ENCODE peak calls at places on chromosomes 16 and 17, in five cellular contexts. U is neuronal stem cell; V is epithelial cell of esophagus; B is kidney epithelial cell; N is CD4-positive, alpha-beta memory T cell. L is an unnamed sample.
A peak's percentile ranks its signal among the peaks of the same experiment; 100 is the strongest.

GRCh38 chr16:26772503-26772902 is 294.2 kb upstream of the C16orf82 start:
- DNase-seq in U (no peak), V (peak; percentile 1), B (no peak), N (no peak), L (no peak)

GRCh38 chr16:57699899-57700298 is 5.3 kb downstream of the DRC7 start:
- DNase-seq in U (no peak), V (no peak), B (no peak), N (no peak), L (no peak)

GRCh38 chr16:15857779-15858560 is 1.1 kb upstream of the MYH11 start:
- DNase-seq in U (peak; percentile 9), V (peak; percentile 17), B (no peak), N (no peak), L (peak; percentile 29)

GRCh38 chr17:57600092-57600491 is 145.0 kb downstream of the CCDC182 start:
- DNase-seq in U (no peak), V (no peak), B (no peak), N (peak; percentile 52), L (no peak)

GRCh38 chr17:29603109-29603674 is 10.3 kb downstream of the ANKRD13B start:
- DNase-seq in U (no peak), V (no peak), B (no peak), N (no peak), L (no peak)

GRCh38 chr16:24273511-24273910 is 17.4 kb downstream of the CACNG3 start:
- DNase-seq in U (no peak), V (peak; percentile 18), B (no peak), N (no peak), L (no peak)

GRCh38 chr17:10790491-10791401 is 13.2 kb downstream of the TMEM238L start:
- DNase-seq in U (no peak), V (peak; percentile 11), B (no peak), N (no peak), L (no peak)

GRCh38 chr17:42980766-42981397 is 517 bp downstream of the RUNDC1 start:
- DNase-seq in U (peak; percentile 27), V (peak; percentile 72), B (no peak), N (peak; percentile 63), L (peak; percentile 56)

GRCh38 chr17:31320231-31320630 is 1.2 kb downstream of the EVI2A start:
- DNase-seq in U (no peak), V (no peak), B (no peak), N (no peak), L (no peak)

GRCh38 chr17:65170839-65171238 is 33.7 kb downstream of the RGS9 start:
- DNase-seq in U (no peak), V (no peak), B (no peak), N (no peak), L (peak; percentile 76)

GRCh38 chr16:69931631-69932030 is 19.5 kb upstream of the CLEC18A start:
- DNase-seq in U (no peak), V (no peak), B (no peak), N (no peak), L (no peak)

GRCh38 chr16:81632392-81633146 is 146.5 kb upstream of the PLCG2 start:
- DNase-seq in U (no peak), V (peak; percentile 89), B (peak; percentile 56), N (peak; percentile 83), L (peak; percentile 20)

GRCh38 chr17:46884552-46884951 is 33.2 kb downstream of the WNT9B start:
- DNase-seq in U (no peak), V (no peak), B (no peak), N (no peak), L (no peak)

GRCh38 chr16:5024632-5025031 is 9.1 kb downstream of the NAGPA start:
- DNase-seq in U (no peak), V (peak; percentile 70), B (no peak), N (no peak), L (peak; percentile 24)

GRCh38 chr17:57684711-57685498 is 60.2 kb downstream of the CCDC182 start:
- DNase-seq in U (no peak), V (no peak), B (no peak), N (no peak), L (no peak)

GRCh38 chr16:85718682-85719081 is 29.9 kb upstream of the GINS2 start:
- DNase-seq in U (no peak), V (peak; percentile 55), B (no peak), N (no peak), L (no peak)

GRCh38 chr17:57788710-57789109 is 43.6 kb upstream of the CCDC182 start:
- DNase-seq in U (no peak), V (no peak), B (no peak), N (no peak), L (no peak)

GRCh38 chr17:21039839-21040575 is 2.8 kb downstream of the USP22 start:
- DNase-seq in U (no peak), V (peak; percentile 76), B (no peak), N (peak; percentile 32), L (peak; percentile 63)

GRCh38 chr17:43020789-43021738 is 1.1 kb downstream of the VAT1 start:
- DNase-seq in U (peak; percentile 39), V (peak; percentile 47), B (no peak), N (peak; percentile 36), L (peak; percentile 76)

GRCh38 chr17:19364699-19365498 is 2.4 kb upstream of the B9D1 start:
- DNase-seq in U (no peak), V (peak; percentile 50), B (no peak), N (no peak), L (no peak)

GRCh38 chr17:31549121-31549524 is 157.6 kb downstream of the RAB11FIP4 start:
- DNase-seq in U (no peak), V (no peak), B (no peak), N (no peak), L (no peak)

GRCh38 chr16:49652441-49653175 is 203.3 kb downstream of the ZNF423 start:
- DNase-seq in U (no peak), V (no peak), B (peak; percentile 56), N (no peak), L (peak; percentile 70)

GRCh38 chr17:8125196-8125946 is 1.5 kb upstream of the HES7 start:
- DNase-seq in U (peak; percentile 91), V (peak; percentile 63), B (no peak), N (peak; percentile 87), L (peak; percentile 69)

GRCh38 chr17:234163-235047 is 53.0 kb upstream of the DOC2B start:
- DNase-seq in U (no peak), V (no peak), B (no peak), N (no peak), L (no peak)

GRCh38 chr17:14926526-14927122 is 338.5 kb downstream of the PMP22 start:
- DNase-seq in U (peak; percentile 76), V (peak; percentile 81), B (no peak), N (peak; percentile 55), L (peak; percentile 83)

GRCh38 chr17:39867891-39868553 is at the start of gene ZPBP2:
- DNase-seq in U (no peak), V (no peak), B (no peak), N (no peak), L (no peak)

GRCh38 chr17:79874329-79874981 is 35.2 kb upstream of the CBX4 start:
- DNase-seq in U (no peak), V (peak; percentile 65), B (no peak), N (peak; percentile 32), L (peak; percentile 42)

GRCh38 chr16:1537138-1537577 is 3.7 kb downstream of the TMEM204 start:
- DNase-seq in U (no peak), V (no peak), B (no peak), N (no peak), L (no peak)
- H3K4me3 ChIP-seq in U (no peak overlapping the region), V (no peak overlapping the region), B (no peak overlapping the region), N (no peak overlapping the region), L (no peak overlapping the region)

GRCh38 chr17:37741334-37742113 is 3.3 kb downstream of the HNF1B start:
- DNase-seq in U (no peak), V (no peak), B (no peak), N (no peak), L (no peak)

GRCh38 chr17:37742114-37742761 is 2.6 kb downstream of the HNF1B start:
- DNase-seq in U (peak; percentile 53), V (peak; percentile 10), B (no peak), N (no peak), L (no peak)

GRCh38 chr17:37743875-37744632 is 805 bp downstream of the HNF1B start:
- DNase-seq in U (peak; percentile 43), V (no peak), B (no peak), N (no peak), L (no peak)

GRCh38 chr17:37743612-37743874 is 1.3 kb downstream of the HNF1B start:
- DNase-seq in U (no peak), V (no peak), B (no peak), N (no peak), L (no peak)

GRCh38 chr17:37742762-37743611 is 1.9 kb downstream of the HNF1B start:
- DNase-seq in U (peak; percentile 29), V (no peak), B (no peak), N (no peak), L (no peak)
- H3K4me3 ChIP-seq in U (peak overlapping the region; percentile 27), V (no peak overlapping the region), B (peak overlapping the region; percentile 95), N (no peak overlapping the region), L (no peak overlapping the region)

DNA sequence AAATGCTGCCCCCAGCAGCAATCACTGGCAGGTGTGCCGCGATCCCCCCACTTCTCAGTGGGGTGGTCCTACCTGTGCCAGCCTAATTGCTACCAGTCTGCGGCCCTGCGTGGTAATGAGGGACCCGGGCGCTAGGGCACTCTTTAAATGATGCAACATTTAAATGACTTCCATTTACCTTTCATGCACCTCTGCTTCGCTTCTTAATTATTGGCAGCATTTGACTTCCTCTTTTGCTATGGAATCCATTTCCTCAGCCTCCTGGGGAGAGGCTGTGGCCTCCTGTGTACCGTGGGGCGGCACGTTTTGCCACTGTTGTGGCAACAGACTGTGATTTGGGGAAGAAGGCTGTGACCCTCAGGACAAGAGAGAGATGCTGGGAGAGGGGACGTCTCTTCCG is 86.1 kb downstream of the RPA1 start:
- DNase-seq in U (no peak), V (no peak), B (no peak), N (no peak), L (no peak)
- H3K4me3 ChIP-seq in U (no peak overlapping the region), V (no peak overlapping the region), B (no peak overlapping the region), N (no peak overlapping the region), L (no peak overlapping the region)

DNA sequence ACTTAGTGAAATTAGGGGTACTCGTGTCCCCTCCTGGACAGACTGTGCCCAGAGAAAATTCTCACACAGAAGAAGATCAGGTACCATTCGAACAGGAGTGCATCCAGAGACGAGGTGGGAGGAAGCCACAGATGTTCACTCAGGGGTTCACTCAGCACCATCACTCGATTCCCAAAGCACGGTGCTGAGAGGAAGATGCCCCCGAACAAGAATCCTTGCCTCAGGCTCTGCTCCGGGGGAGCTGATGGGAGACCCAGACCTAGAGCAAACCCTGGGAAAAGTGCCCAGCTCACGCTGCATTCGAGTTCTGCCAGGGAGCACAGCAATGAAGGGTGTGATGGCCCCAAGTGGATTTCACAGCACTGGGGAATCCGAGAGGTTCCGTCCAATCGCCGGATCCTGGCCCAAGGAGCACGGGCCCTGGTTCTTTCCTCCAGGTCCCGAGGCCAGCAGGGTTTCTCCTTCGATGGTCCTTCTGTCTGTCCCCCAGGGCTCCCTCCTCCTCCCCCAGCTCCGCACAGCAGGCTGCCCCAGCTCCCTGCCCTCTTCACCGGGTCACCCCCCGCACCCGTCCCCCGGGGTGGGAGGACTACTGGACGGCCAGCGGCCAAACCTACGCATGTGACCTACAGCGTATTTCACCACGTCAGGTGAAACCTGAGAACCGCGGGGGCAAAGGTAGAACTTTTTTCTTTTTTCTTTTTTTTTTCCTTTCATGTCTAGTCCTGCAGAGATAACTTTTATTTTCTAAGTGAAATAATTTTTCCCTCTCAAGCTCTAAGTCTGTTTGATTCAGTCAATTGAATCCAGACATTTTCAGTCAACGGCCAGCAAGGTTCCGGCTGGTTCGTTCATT is 10.2 kb upstream of the UBE2I start:
- DNase-seq in U (no peak), V (no peak), B (no peak), N (no peak), L (no peak)
- H3K4me3 ChIP-seq in U (no peak overlapping the region), V (no peak overlapping the region), B (no peak overlapping the region), N (no peak overlapping the region), L (no peak overlapping the region)